ENCODE peak calls at places on chromosomes 13 and 19, in ten cellular contexts. S is OCI-LY7, J is GM23338, R is neural progenitor cell, W is IMR-90, U is astrocyte, H is GM23248, T is HCT116, Q is hepatocyte, D is mammary epithelial cell. Z is an unnamed sample. For H4K20me1, the result is how much of the 10 kb centered on the place peaks cover.

GRCh38 chr19:4326837-4327251 is 11.8 kb downstream of the STAP2 start:
- DNase-seq in S (no peak), J (peak), R (peak), W (no peak), U (no peak), H (no peak), T (no peak), Q (no peak), D (no peak), Z (no peak)

GRCh38 chr13:93559718-93560117 is 333.1 kb downstream of the GPC6 start:
- DNase-seq in S (no peak), J (no peak), R (no peak), W (peak), U (peak), H (peak), T (no peak), Q (no peak), D (peak), Z (peak)

GRCh38 chr13:27384285-27384684 is 40.1 kb upstream of the GTF3A start:
- DNase-seq in S (no peak), J (no peak), R (no peak), W (no peak), U (no peak), H (no peak), T (no peak), Q (no peak), D (no peak), Z (no peak)

GRCh38 chr19:41795031-41795461 is 1.3 kb upstream of the CEACAM3 start:
- DNase-seq in S (peak), J (peak), R (peak), W (peak), U (no peak), H (peak), T (peak), Q (peak), D (no peak), Z (peak)

GRCh38 chr13:40777166-40777956 is 6.4 kb upstream of the MRPS31 start:
- DNase-seq in S (peak), J (peak), R (peak), W (peak), U (peak), H (peak), T (peak), Q (peak), D (peak), Z (peak)

GRCh38 chr19:4097501-4097900 is 26.4 kb downstream of the MAP2K2 start:
- DNase-seq in S (no peak), J (no peak), R (no peak), W (no peak), U (no peak), H (no peak), T (no peak), Q (no peak), D (no peak), Z (no peak)

GRCh38 chr13:70203661-70204229 is 95.5 kb upstream of the KLHL1 start:
- DNase-seq in S (peak), J (peak), R (peak), W (no peak), U (no peak), H (no peak), T (peak), Q (no peak), D (no peak), Z (no peak)

GRCh38 chr13:39058040-39058439 is 19.8 kb downstream of the NHLRC3 start:
- DNase-seq in S (no peak), J (no peak), R (no peak), W (no peak), U (no peak), H (no peak), T (no peak), Q (no peak), D (no peak), Z (no peak)

GRCh38 chr13:33258437-33259193 is 26.9 kb downstream of the STARD13 start:
- DNase-seq in S (no peak), J (no peak), R (no peak), W (peak), U (no peak), H (peak), T (no peak), Q (no peak), D (no peak), Z (peak)

GRCh38 chr19:48698046-48698445 is 2.3 kb downstream of the FUT2 start:
- DNase-seq in S (no peak), J (no peak), R (no peak), W (peak), U (peak), H (peak), T (no peak), Q (no peak), D (peak), Z (peak)

GRCh38 chr13:51229731-51230130 is 7.5 kb downstream of the FAM124A start:
- DNase-seq in S (no peak), J (no peak), R (peak), W (no peak), U (no peak), H (no peak), T (no peak), Q (no peak), D (no peak), Z (no peak)

GRCh38 chr13:51229141-51229540 is 6.9 kb downstream of the FAM124A start:
- DNase-seq in S (no peak), J (no peak), R (no peak), W (no peak), U (no peak), H (no peak), T (no peak), Q (no peak), D (no peak), Z (no peak)

GRCh38 chr13:51231456-51231855 is 9.3 kb downstream of the FAM124A start:
- DNase-seq in S (no peak), J (no peak), R (no peak), W (no peak), U (no peak), H (no peak), T (no peak), Q (no peak), D (no peak), Z (no peak)

GRCh38 chr13:51233117-51233826 is 11.1 kb downstream of the FAM124A start:
- DNase-seq in S (no peak), J (no peak), R (no peak), W (no peak), U (no peak), H (no peak), T (no peak), Q (no peak), D (no peak), Z (no peak)

GRCh38 chr13:51230473-51231105 is 8.4 kb downstream of the FAM124A start:
- DNase-seq in S (no peak), J (peak), R (no peak), W (peak), U (peak), H (peak), T (no peak), Q (peak), D (no peak), Z (peak)
- H3K4me3 ChIP-seq in S (no peak), J (no peak), R (no peak), W (no peak), U (no peak), H (peak), T (no peak), Q (no peak), D (no peak), Z (peak)

GRCh38 chr19:45098521-45099464 is 5.8 kb downstream of the PPP1R37 start:
- DNase-seq in S (no peak), J (no peak), R (no peak), W (peak), U (peak), H (peak), T (no peak), Q (no peak), D (no peak), Z (peak)
- H4K20me1 ChIP-seq in S (under half), J (half or more), R (half or more), W (half or more), U (half or more), H (under half), T (under half), Q (half or more), D (under half), Z (under half)

DNA sequence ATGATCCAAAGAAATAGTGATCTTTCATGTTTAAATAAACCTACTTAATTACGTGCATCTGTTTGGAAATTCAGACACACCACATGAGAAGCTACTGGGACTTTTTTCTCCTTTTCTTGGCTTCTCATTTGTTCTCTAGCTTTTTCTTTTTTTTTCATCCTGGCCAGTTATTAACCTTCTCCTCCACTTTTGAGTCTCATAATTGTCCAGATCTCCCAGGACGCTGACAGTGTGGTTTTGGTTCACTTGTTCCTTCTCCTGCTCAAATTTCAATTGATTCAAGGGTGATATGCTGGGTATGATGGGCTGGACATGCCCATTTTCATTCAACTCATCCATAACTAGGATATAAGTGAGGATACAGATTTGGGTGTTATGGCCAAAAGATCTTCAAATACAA is 152.3 kb downstream of the TM9SF2 start:
- DNase-seq in S (no peak), J (no peak), R (no peak), W (no peak), U (no peak), H (no peak), T (no peak), Q (no peak), D (no peak), Z (no peak)
- H3K4me3 ChIP-seq in S (no peak), J (no peak), R (no peak), W (no peak), U (no peak), H (no peak), T (no peak), Q (no peak), D (no peak), Z (no peak)

GRCh38 chr13:99984134-99984462 is 2.5 kb downstream of the ZIC2 start:
- DNase-seq in S (no peak), J (no peak), R (peak), W (no peak), U (no peak), H (no peak), T (no peak), Q (no peak), D (no peak), Z (no peak)
- H4K20me1 ChIP-seq in S (under half), J (under half), R (half or more), W (under half), U (under half), H (under half), T (under half), Q (under half), D (under half), Z (under half)

DNA sequence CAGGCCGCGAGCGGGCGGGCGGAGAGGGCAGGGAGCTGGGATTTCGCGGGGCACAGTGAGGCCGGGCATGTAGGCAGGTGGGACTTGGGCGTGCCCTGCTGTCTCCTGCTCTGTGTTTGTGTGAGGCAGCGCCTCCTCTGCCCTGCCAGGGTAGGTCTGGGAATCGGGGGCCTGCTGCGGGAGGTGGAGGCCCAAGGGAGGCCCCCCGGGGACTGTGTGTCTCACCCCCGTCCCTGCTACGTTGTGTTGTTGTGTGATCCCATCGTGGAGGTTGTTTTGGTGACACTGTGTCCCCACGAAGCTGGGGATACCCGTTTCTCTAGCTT is 957 bp downstream of the FXYD1 start:
- DNase-seq in S (no peak), J (no peak), R (no peak), W (no peak), U (no peak), H (no peak), T (no peak), Q (no peak), D (no peak), Z (no peak)
- H3K4me3 ChIP-seq in S (no peak), J (no peak), R (no peak), W (no peak), U (no peak), H (no peak), T (no peak), Q (no peak), D (no peak), Z (peak)

Z was measured in fibroblast of lung.